ENCODE peak calls at places on chromosome 1, in four cellular contexts. Z is neural progenitor cell, O is Right ventricle myocardium inferior, L is Caki2. T is an unnamed sample.
A peak's percentile ranks its signal among the peaks of the same experiment; 100 is the strongest.

GRCh38 chr1:239189998-239190512 is 196.3 kb upstream of the CHRM3 start:
- DNase-seq in Z (no peak), O (no peak), L (no peak), T (no peak)

GRCh38 chr1:32538887-32539583 is at the start of gene ZBTB8A:
- DNase-seq in Z (no peak), O (no peak), L (peak; percentile 73), T (peak; percentile 21)

GRCh38 chr1:183273300-183273699 is 87.2 kb downstream of the LAMC2 start:
- DNase-seq in Z (no peak), O (no peak), L (no peak), T (no peak)

GRCh38 chr1:208988811-208989222 is 594.7 kb upstream of the CAMK1G start:
- DNase-seq in Z (no peak), O (no peak), L (peak; percentile 5), T (peak; percentile 61)

GRCh38 chr1:158077366-158078256 is 84.2 kb downstream of the KIRREL1 start:
- DNase-seq in Z (no peak), O (no peak), L (no peak), T (no peak)

GRCh38 chr1:170931650-170932049 is 3.7 kb upstream of the MROH9 start:
- DNase-seq in Z (no peak), O (no peak), L (no peak), T (no peak)

GRCh38 chr1:172323666-172324065 is 96.8 kb upstream of the C1orf105 start:
- DNase-seq in Z (no peak), O (no peak), L (no peak), T (no peak)

GRCh38 chr1:24745711-24746582 is 700 bp downstream of the CLIC4 start:
- DNase-seq in Z (peak; percentile 63), O (no peak), L (peak; percentile 54), T (peak; percentile 36)

GRCh38 chr1:154992721-154993571 is 440 bp upstream of the LENEP start:
- DNase-seq in Z (no peak), O (no peak), L (peak; percentile 52), T (peak; percentile 64)

T was measured in RCC 7860.